ENCODE peak calls at places on chromosomes 16 and 17, in five cellular contexts. Z, V, M, C and W are unnamed samples.
A peak's percentile ranks its signal among the peaks of the same experiment; 100 is the strongest.

GRCh38 chr16:87263418-87264052 is 53.7 kb downstream of the C16orf95 start:
- DNase-seq in Z (no peak), V (no peak), M (no peak), C (no peak), W (no peak)

GRCh38 chr17:58756246-58757161 is 850 bp downstream of the PPM1E start:
- DNase-seq in Z (peak; percentile 45), V (no peak), M (no peak), C (no peak), W (no peak)

GRCh38 chr16:16908058-16908457 is 529.1 kb downstream of the NPIPA7 start:
- DNase-seq in Z (no peak), V (no peak), M (no peak), C (no peak), W (peak; percentile 7)

GRCh38 chr17:81666092-81666341 is 388 bp downstream of the OXLD1 start:
- DNase-seq in Z (no peak), V (no peak), M (no peak), C (no peak), W (no peak)

GRCh38 chr16:77234611-77235010 is 35.4 kb downstream of the SYCE1L start:
- DNase-seq in Z (no peak), V (no peak), M (no peak), C (no peak), W (no peak)

GRCh38 chr17:29784661-29785060 is 145.4 kb downstream of the SSH2 start:
- DNase-seq in Z (no peak), V (no peak), M (no peak), C (no peak), W (no peak)

GRCh38 chr17:59362811-59363205 is 31.4 kb downstream of the YPEL2 start:
- DNase-seq in Z (no peak), V (no peak), M (no peak), C (no peak), W (no peak)

GRCh38 chr16:1037023-1037933 is 35.3 kb upstream of the SSTR5 start:
- DNase-seq in Z (no peak), V (no peak), M (no peak), C (no peak), W (no peak)

GRCh38 chr16:85202631-85203461 is 90.6 kb upstream of the CIBAR2 start:
- DNase-seq in Z (no peak), V (peak; percentile 64), M (peak; percentile 81), C (peak; percentile 93), W (peak; percentile 91)

GRCh38 chr16:86712158-86713009 is 134.0 kb downstream of the FOXL1 start:
- DNase-seq in Z (no peak), V (no peak), M (no peak), C (no peak), W (no peak)

GRCh38 chr16:17519041-17519440 is 48.3 kb upstream of the XYLT1 start:
- DNase-seq in Z (no peak), V (no peak), M (no peak), C (no peak), W (no peak)

GRCh38 chr16:54163197-54163843 is 123.3 kb downstream of the IRX3 start:
- DNase-seq in Z (no peak), V (no peak), M (no peak), C (no peak), W (no peak)

GRCh38 chr16:35908942-35909341 is 2449.5 kb downstream of the TP53TG3F start:
- DNase-seq in Z (no peak), V (no peak), M (no peak), C (no peak), W (no peak)

GRCh38 chr17:9839433-9839832 is 13.7 kb downstream of the GLP2R start:
- DNase-seq in Z (no peak), V (no peak), M (no peak), C (no peak), W (no peak)

GRCh38 chr17:5747964-5748363 is 163.7 kb upstream of the NLRP1 start:
- DNase-seq in Z (no peak), V (peak; percentile 1), M (peak; percentile 11), C (no peak), W (no peak)

GRCh38 chr17:36505171-36505570 is 18.7 kb downstream of the ZNHIT3 start:
- DNase-seq in Z (no peak), V (no peak), M (no peak), C (no peak), W (no peak)

GRCh38 chr16:47475786-47476185 is 14.7 kb downstream of the PHKB start:
- DNase-seq in Z (no peak), V (no peak), M (no peak), C (no peak), W (no peak)

GRCh38 chr17:66200685-66201092 is 8.8 kb upstream of the CEP112 start:
- DNase-seq in Z (no peak), V (peak; percentile 17), M (no peak), C (peak; percentile 59), W (no peak)

GRCh38 chr16:86211265-86211664 is 299.1 kb upstream of the FOXF1 start:
- DNase-seq in Z (no peak), V (no peak), M (no peak), C (no peak), W (no peak)

GRCh38 chr16:31009894-31010293 is 544 bp downstream of the STX1B start:
- DNase-seq in Z (no peak), V (no peak), M (no peak), C (no peak), W (no peak)
- TF ChIP-seq CTCF in Z (peak; percentile 9), V (no peak), M (no peak), C (peak; percentile 28), W (no peak)

GRCh38 chr16:84047206-84047605 is 4.6 kb upstream of the SLC38A8 start:
- DNase-seq in Z (no peak), V (no peak), M (no peak), C (no peak), W (no peak)

GRCh38 chr16:84047626-84048025 is 5.0 kb upstream of the SLC38A8 start:
- DNase-seq in Z (no peak), V (no peak), M (no peak), C (no peak), W (no peak)

GRCh38 chr16:84049403-84050060 is 6.9 kb upstream of the SLC38A8 start:
- DNase-seq in Z (no peak), V (no peak), M (no peak), C (no peak), W (no peak)

GRCh38 chr16:84048871-84049270 is 6.3 kb upstream of the SLC38A8 start:
- DNase-seq in Z (no peak), V (no peak), M (no peak), C (no peak), W (no peak)

GRCh38 chr16:84048306-84048705 is 5.7 kb upstream of the SLC38A8 start:
- DNase-seq in Z (no peak), V (no peak), M (no peak), C (no peak), W (no peak)
- TF ChIP-seq CTCF in Z (no peak), V (no peak), M (no peak), C (no peak), W (no peak)

GRCh38 chr17:21287703-21288449 is 3.4 kb downstream of the MAP2K3 start:
- DNase-seq in Z (peak; percentile 76), V (peak; percentile 95), M (peak; percentile 100), C (peak; percentile 88), W (peak; percentile 95)
- TF ChIP-seq CTCF in Z (no peak), V (no peak), M (no peak), C (no peak), W (no peak)

DNA sequence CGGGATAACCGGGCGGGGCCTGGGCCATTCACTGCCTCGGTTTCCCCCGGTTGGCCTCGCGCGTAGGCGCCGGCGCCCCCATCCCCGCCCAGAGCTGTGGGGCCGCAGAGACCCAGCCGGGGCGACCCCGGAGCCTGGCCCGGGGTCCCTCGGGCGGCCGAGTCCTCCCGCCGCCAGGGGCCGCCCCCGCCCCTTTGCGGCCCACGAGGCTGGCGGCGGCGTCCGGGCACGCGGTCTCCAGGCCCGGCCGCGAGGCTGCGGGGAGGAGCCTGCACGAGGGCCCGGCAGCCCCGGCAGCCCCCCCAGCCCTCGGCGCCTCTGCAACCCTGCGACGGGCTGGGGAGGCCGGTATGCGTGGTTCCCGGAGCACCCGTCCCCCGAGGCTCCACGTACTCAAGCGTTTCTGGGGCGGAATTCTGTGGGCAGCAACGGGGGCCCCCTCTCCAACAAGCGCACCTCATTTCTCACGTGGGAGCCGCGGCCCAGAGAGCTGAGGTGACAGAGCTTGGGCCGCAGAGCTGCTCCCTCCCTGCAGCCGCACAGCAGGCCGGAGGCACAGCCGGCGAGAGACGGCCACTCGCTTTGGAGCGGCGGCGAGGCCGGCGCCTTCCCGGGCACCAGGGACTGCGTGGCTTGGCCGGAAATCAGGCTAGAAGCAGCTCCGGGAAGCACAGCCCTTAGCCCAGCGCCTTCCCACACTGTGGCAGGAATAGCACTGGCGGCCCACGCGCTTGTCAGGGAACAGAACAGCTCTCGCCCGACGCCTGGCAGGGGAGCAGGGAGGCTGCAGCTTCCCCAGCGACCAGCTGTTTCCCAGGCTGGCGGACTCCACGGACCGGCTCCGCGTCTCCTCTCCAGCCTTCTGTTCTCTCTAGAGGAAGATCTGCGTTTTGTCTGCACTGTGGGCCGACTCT is 860 bp upstream of the LIMD2 start:
- DNase-seq in Z (peak; percentile 79), V (no peak), M (peak; percentile 72), C (no peak), W (no peak)
- TF ChIP-seq CTCF in Z (peak; percentile 44), V (no peak), M (peak; percentile 5), C (no peak), W (peak; percentile 42)

DNA sequence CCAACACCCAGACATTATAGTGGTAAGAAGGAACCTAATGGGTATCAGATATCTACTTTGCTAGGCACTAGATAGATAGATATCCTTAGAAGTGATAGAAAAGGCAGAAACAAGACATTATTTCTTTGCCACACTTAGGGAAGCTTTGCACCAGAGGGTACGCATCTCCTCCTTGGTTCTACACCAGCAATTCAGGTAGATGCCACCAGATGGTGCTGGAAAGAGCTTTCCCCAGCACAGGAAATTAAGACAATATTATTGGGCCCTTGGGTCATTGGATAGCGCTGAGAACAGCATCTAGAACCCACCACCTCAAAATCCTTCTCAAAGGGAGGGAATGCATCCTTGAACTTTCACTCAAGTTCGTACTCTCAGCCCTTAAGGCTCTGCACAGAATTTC is 173.8 kb upstream of the CCL2 start:
- DNase-seq in Z (peak; percentile 15), V (no peak), M (no peak), C (no peak), W (no peak)
- TF ChIP-seq CTCF in Z (no peak), V (no peak), M (no peak), C (peak; percentile 27), W (no peak)

GRCh38 chr17:42072323-42073187 is 22.2 kb upstream of the C17orf113 start:
- DNase-seq in Z (no peak), V (no peak), M (no peak), C (no peak), W (no peak)
- TF ChIP-seq CTCF in Z (no peak), V (no peak), M (no peak), C (no peak), W (no peak)

DNA sequence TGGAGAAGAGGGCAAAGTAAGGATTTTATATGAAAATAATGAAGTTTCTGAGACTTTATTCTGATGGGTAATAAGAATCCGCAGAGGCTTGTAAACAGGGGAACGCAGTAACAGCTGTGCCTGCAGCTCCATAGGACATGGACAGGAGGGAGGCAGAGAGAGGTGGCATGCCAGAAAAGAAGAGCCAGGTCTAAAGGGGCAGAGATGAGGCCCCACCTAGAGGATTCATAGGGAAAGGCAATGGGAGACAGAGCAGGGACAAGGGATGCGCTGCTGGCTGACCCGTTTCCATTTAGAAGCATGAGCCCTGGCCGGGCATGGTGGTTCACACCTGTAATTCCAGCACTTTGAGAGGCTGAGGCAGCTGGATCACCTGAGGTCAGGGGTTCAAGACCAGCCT is 340.3 kb upstream of the CDH5 start:
- DNase-seq in Z (no peak), V (no peak), M (no peak), C (no peak), W (no peak)
- TF ChIP-seq CTCF in Z (no peak), V (no peak), M (no peak), C (peak; percentile 37), W (peak; percentile 46)